ENCODE peak calls at places on chromosomes 4 and X, in five cellular contexts. W is activated CD4-positive, alpha-beta T cell treated with anti-CD3 and anti-CD28 coated beads, Interleukin-2, amount 50 U/mL, for 1 hour; B is endodermal cell; T is cardiac fibroblast; J is CD8-positive, alpha-beta T cell. U is an unnamed sample.

GRCh38 chrX:84219551-84219950 is 31.6 kb upstream of the RPS6KA6 start:
- DNase-seq in T (no peak), J (no peak), W (no peak), B (no peak), U (no peak)

GRCh38 chrX:129779086-129779672 is 570 bp upstream of the SASH3 start:
- DNase-seq in J (no peak), W (no peak), B (peak), T (no peak), U (no peak)

GRCh38 chrX:22246620-22247019 is 26.1 kb upstream of the CBLL2 start:
- DNase-seq in J (no peak), W (no peak), B (no peak), T (no peak), U (no peak)

GRCh38 chrX:120517936-120518335 is 42.8 kb downstream of the CUL4B start:
- DNase-seq in T (peak), J (no peak), W (no peak), B (no peak), U (no peak)

GRCh38 chr4:25297528-25298242 is 14.9 kb upstream of the ZCCHC4 start:
- DNase-seq in T (no peak), W (no peak), B (no peak), J (no peak), U (no peak)

GRCh38 chrX:105781794-105782193 is 40.5 kb upstream of the NRK start:
- DNase-seq in B (no peak), W (no peak), T (peak), J (no peak), U (no peak)

GRCh38 chr4:116217781-116218180 is 867.6 kb downstream of the TRAM1L1 start:
- DNase-seq in B (no peak), J (no peak), W (no peak), T (no peak), U (no peak)

GRCh38 chrX:1434871-1435240 is 17.9 kb downstream of the ASMTL start:
- DNase-seq in J (no peak), W (no peak), B (no peak), T (no peak), U (no peak)

GRCh38 chrX:147476008-147476407 is 435.7 kb upstream of the FMR1 start:
- DNase-seq in J (no peak), W (no peak), T (no peak), B (peak), U (no peak)

GRCh38 chrX:17692709-17693346 is 44.5 kb upstream of the SCML1 start:
- DNase-seq in B (peak), W (no peak), J (no peak), T (peak), U (no peak)

GRCh38 chr4:1463088-1463926 is 57.1 kb upstream of the NKX1-1 start:
- DNase-seq in T (peak), J (no peak), W (no peak), B (no peak), U (no peak)

GRCh38 chr4:41257901-41258300 is 1.2 kb downstream of the UCHL1 start:
- DNase-seq in B (peak), T (no peak), J (no peak), W (no peak), U (no peak)

GRCh38 chrX:71622347-71623104 is 4.2 kb upstream of the CXCR3 start:
- DNase-seq in W (peak), J (peak), T (peak), B (peak), U (peak)

GRCh38 chr4:182955411-182955810 is 38.2 kb upstream of the DCTD start:
- DNase-seq in B (no peak), W (no peak), T (no peak), J (no peak), U (no peak)

GRCh38 chr4:3302164-3302785 is 9.5 kb downstream of the RGS12 start:
- DNase-seq in B (peak), T (no peak), J (peak), W (peak), U (peak)

GRCh38 chr4:140870427-140870826 is 114.2 kb upstream of the TBC1D9 start:
- DNase-seq in J (no peak), T (no peak), W (no peak), B (no peak), U (no peak)

GRCh38 chr4:40200881-40201797 is 4.3 kb downstream of the RHOH start:
- DNase-seq in B (no peak), J (no peak), W (no peak), T (no peak), U (no peak)

U was measured in T-helper 1 cell.